ENCODE peak calls at places on chromosomes 5 and 9, in eight cellular contexts. C is heart left ventricle, G is H54, N is IMR-90, R is right lobe of liver, W is transverse colon, M is prostate gland, I is body of pancreas. P is an unnamed sample.
A peak's percentile ranks its signal among the peaks of the same experiment; 100 is the strongest.

GRCh38 chr5:126544087-126544740 is 50.8 kb downstream of the ALDH7A1 start:
- DNase-seq in C (no peak), G (peak; percentile 33), N (peak; percentile 44), R (no peak), W (peak; percentile 54), M (no peak), I (no peak), P (peak; percentile 35)

GRCh38 chr9:121450241-121450640 is 49.4 kb downstream of the GGTA1 start:
- DNase-seq in C (peak; percentile 39), G (no peak), N (no peak), R (no peak), W (no peak), M (peak; percentile 61), I (no peak), P (no peak)

GRCh38 chr5:178145965-178146820 is 7.5 kb downstream of the NHP2 start:
- DNase-seq in C (peak; percentile 46), G (peak; percentile 54), N (peak; percentile 41), R (peak; percentile 73), W (peak; percentile 79), M (peak; percentile 75), I (peak; percentile 81), P (peak; percentile 59)

GRCh38 chr9:18626046-18626698 is 152.2 kb downstream of the ADAMTSL1 start:
- DNase-seq in C (no peak), G (no peak), N (no peak), R (no peak), W (no peak), M (no peak), I (no peak), P (no peak)

GRCh38 chr5:139611703-139612584 is 36.2 kb upstream of the CXXC5 start:
- DNase-seq in C (no peak), G (no peak), N (no peak), R (no peak), W (no peak), M (no peak), I (no peak), P (no peak)

GRCh38 chr9:133534346-133535284 is at the start of gene ADAMTSL2:
- DNase-seq in C (peak; percentile 78), G (no peak), N (peak; percentile 56), R (peak; percentile 77), W (peak; percentile 55), M (peak; percentile 26), I (peak; percentile 78), P (no peak)

GRCh38 chr5:132380047-132380446 is 10.5 kb downstream of the SLC22A5 start:
- DNase-seq in C (no peak), G (no peak), N (no peak), R (no peak), W (no peak), M (no peak), I (no peak), P (no peak)

GRCh38 chr9:129482521-129483466 is 138.1 kb downstream of the C9orf50 start:
- DNase-seq in C (peak; percentile 91), G (no peak), N (peak; percentile 84), R (peak; percentile 91), W (peak; percentile 85), M (peak; percentile 88), I (peak; percentile 95), P (peak; percentile 32)

GRCh38 chr5:62791059-62791458 is 212.4 kb downstream of the LRRC70 start:
- DNase-seq in C (no peak), G (no peak), N (no peak), R (no peak), W (no peak), M (no peak), I (no peak), P (peak; percentile 4)

GRCh38 chr9:116697341-116697740 is 10.2 kb downstream of the TRIM32 start:
- DNase-seq in C (no peak), G (no peak), N (peak; percentile 77), R (no peak), W (no peak), M (no peak), I (no peak), P (no peak)

GRCh38 chr5:53482717-53483638 is 2.5 kb downstream of the FST start:
- DNase-seq in C (peak; percentile 29), G (no peak), N (peak; percentile 53), R (peak; percentile 90), W (peak; percentile 24), M (peak; percentile 5), I (peak; percentile 30), P (peak; percentile 37)

GRCh38 chr5:128574041-128574440 is 36.0 kb upstream of the FBN2 start:
- DNase-seq in C (no peak), G (peak; percentile 6), N (peak; percentile 56), R (no peak), W (no peak), M (no peak), I (no peak), P (no peak)

GRCh38 chr5:148011407-148012124 is 52.2 kb upstream of the SPINK5 start:
- DNase-seq in C (no peak), G (peak; percentile 12), N (peak; percentile 9), R (no peak), W (no peak), M (peak; percentile 26), I (no peak), P (no peak)

GRCh38 chr9:72577212-72577753 is 55.9 kb downstream of the TMC1 start:
- DNase-seq in C (peak; percentile 22), G (peak; percentile 47), N (peak; percentile 85), R (peak; percentile 54), W (no peak), M (peak; percentile 60), I (peak; percentile 23), P (peak; percentile 20)

GRCh38 chr9:92234503-92234902 is 59.0 kb downstream of the IARS1 start:
- DNase-seq in C (no peak), G (no peak), N (no peak), R (no peak), W (no peak), M (no peak), I (no peak), P (no peak)

GRCh38 chr5:62183727-62184126 is 122.3 kb upstream of the KIF2A start:
- DNase-seq in C (no peak), G (no peak), N (no peak), R (no peak), W (no peak), M (no peak), I (no peak), P (no peak)

GRCh38 chr5:115796656-115797055 is 19.8 kb downstream of the CDO1 start:
- DNase-seq in C (no peak), G (no peak), N (no peak), R (peak; percentile 74), W (no peak), M (no peak), I (no peak), P (no peak)

GRCh38 chr9:138042640-138043039 is 165.1 kb downstream of the CACNA1B start:
- DNase-seq in C (no peak), G (no peak), N (no peak), R (no peak), W (no peak), M (no peak), I (no peak), P (no peak)

DNA sequence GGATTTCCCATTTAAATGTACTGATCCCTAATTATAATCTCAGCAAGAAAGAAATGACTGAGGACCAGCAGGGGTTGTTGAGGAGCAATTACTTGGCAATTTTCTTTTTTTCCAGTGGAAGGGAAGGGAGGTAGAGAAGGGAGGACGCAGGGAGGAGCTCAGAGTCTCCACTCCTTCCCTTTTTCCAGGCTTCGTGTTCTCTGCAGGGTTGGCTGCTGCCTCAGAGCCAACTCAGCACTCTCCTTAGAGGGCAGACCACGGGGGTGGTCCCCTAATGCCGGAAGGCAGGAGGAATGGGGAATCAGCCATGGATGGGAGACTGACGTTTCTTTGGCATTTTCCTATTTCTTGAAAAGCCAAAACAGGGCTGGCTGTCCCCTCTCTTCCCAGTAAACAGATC is 39.5 kb upstream of the LCP2 start:
- DNase-seq in C (no peak), G (no peak), N (no peak), R (no peak), W (no peak), M (no peak), I (no peak), P (no peak)
- TF ChIP-seq POLR2A in C (no peak), G (no peak), N (no peak), R (no peak), W (no peak), M (no peak), I (no peak), P (no peak)

GRCh38 chr9:37378613-37379004 is 43.9 kb upstream of the GRHPR start:
- DNase-seq in C (no peak), G (no peak), N (no peak), R (no peak), W (no peak), M (no peak), I (no peak), P (no peak)
- TF ChIP-seq POLR2A in C (no peak), G (no peak), N (no peak), R (no peak), W (no peak), M (no peak), I (no peak), P (no peak)

GRCh38 chr5:134088291-134088690 is 26.2 kb upstream of the TCF7 start:
- DNase-seq in C (no peak), G (no peak), N (no peak), R (no peak), W (no peak), M (no peak), I (no peak), P (no peak)
- TF ChIP-seq POLR2A in C (no peak), G (no peak), N (no peak), R (no peak), W (no peak), M (no peak), I (no peak), P (no peak)

GRCh38 chr9:136472640-136473353 is 10.0 kb downstream of the SEC16A start:
- DNase-seq in C (no peak), G (no peak), N (no peak), R (no peak), W (no peak), M (no peak), I (no peak), P (no peak)

GRCh38 chr9:136474974-136475865 is 7.6 kb downstream of the SEC16A start:
- DNase-seq in C (no peak), G (no peak), N (no peak), R (no peak), W (no peak), M (no peak), I (no peak), P (no peak)

GRCh38 chr9:136473354-136473721 is 9.5 kb downstream of the SEC16A start:
- DNase-seq in C (no peak), G (no peak), N (no peak), R (no peak), W (no peak), M (no peak), I (no peak), P (no peak)

GRCh38 chr9:136471802-136472487 is 10.9 kb downstream of the SEC16A start:
- DNase-seq in C (no peak), G (no peak), N (no peak), R (no peak), W (no peak), M (no peak), I (no peak), P (no peak)

DNA sequence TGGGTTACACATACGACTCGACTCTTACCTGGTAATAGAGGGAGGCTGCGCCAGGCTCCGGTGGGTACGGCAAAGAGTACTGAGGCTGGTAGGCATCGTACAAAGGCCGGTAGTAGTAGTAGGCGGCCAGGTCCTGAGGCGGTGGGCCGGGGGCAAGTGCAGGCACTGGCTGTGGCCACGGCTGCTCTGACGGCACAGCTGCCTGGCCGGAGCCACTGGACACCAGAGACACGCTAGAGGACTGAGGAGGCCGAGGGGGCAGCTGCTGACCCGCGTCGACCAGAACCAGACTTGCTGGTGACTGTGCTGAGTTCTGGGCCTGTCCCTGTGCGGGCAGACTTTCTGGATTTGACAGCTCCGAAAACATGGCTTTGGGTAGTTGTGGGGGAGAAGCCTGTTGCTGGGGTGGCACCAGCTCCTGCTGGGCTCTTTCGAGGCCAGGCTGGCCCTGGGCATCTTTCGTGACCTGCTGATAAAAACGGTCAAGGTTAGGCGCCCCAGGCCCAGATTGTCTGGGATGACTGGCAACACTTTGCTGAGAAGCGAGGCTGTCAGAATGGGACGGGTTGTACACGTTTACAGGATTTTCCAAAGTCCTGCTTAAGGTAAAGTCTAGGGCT is 8.7 kb downstream of the SEC16A start:
- DNase-seq in C (no peak), G (no peak), N (no peak), R (no peak), W (no peak), M (no peak), I (no peak), P (no peak)
- TF ChIP-seq POLR2A in C (no peak), G (no peak), N (no peak), R (no peak), W (no peak), M (no peak), I (no peak), P (no peak)

P was measured in erythroblast.